ENCODE peak calls at places on chromosome 6, in eight cellular contexts. M, F, Z, D, B, O, A and W are unnamed samples.

GRCh38 chr6:111565316-111566221 is 40.1 kb downstream of the TRAF3IP2 start:
- DNase-seq in B (no peak), F (no peak), M (no peak), D (no peak), Z (peak; percentile 32), A (no peak), O (peak; percentile 40), W (peak; percentile 77)

GRCh38 chr6:118240878-118241528 is 307.1 kb upstream of the PLN start:
- DNase-seq in M (no peak), Z (no peak), O (no peak), B (no peak), F (no peak), D (no peak), A (no peak), W (no peak)

GRCh38 chr6:110421749-110422443 is 6.5 kb upstream of the DDO start:
- DNase-seq in O (peak; percentile 31), A (no peak), Z (no peak), D (no peak), F (no peak), M (no peak), B (no peak), W (no peak)

GRCh38 chr6:84764332-84765049 is at the start of gene TBX18:
- DNase-seq in D (peak; percentile 100), M (peak; percentile 92), B (peak; percentile 86), A (peak; percentile 91), F (peak; percentile 99), O (peak; percentile 71), Z (peak; percentile 95), W (peak; percentile 91)

GRCh38 chr6:85923013-85923430 is 280.3 kb upstream of the SYNCRIP start:
- DNase-seq in B (peak; percentile 23), A (peak; percentile 73), D (peak; percentile 80), Z (peak; percentile 83), O (peak; percentile 64), F (peak; percentile 70), M (no peak), W (peak; percentile 43)

GRCh38 chr6:111176038-111176762 is 88.9 kb downstream of the SLC16A10 start:
- DNase-seq in M (no peak), F (no peak), D (no peak), Z (peak; percentile 19), B (no peak), O (peak; percentile 65), A (no peak), W (no peak)

GRCh38 chr6:84065718-84066290 is 32.2 kb downstream of the MRAP2 start:
- DNase-seq in Z (no peak), D (peak; percentile 75), O (no peak), B (no peak), M (no peak), A (peak; percentile 95), F (peak; percentile 56), W (no peak)

GRCh38 chr6:106976270-106976669 is 1.7 kb upstream of the CD24 start:
- DNase-seq in O (no peak), M (no peak), B (no peak), D (no peak), Z (peak; percentile 38), F (no peak), A (no peak), W (no peak)

GRCh38 chr6:16059496-16059895 is 69.4 kb upstream of the MYLIP start:
- DNase-seq in O (no peak), A (no peak), M (no peak), D (no peak), F (no peak), Z (no peak), B (no peak), W (peak; percentile 31)

GRCh38 chr6:30321692-30322388 is 4.9 kb upstream of the TRIM39 start:
- DNase-seq in F (no peak), A (no peak), M (no peak), B (no peak), O (no peak), Z (no peak), D (peak; percentile 29), W (no peak)

GRCh38 chr6:82711105-82711829 is 347.6 kb downstream of the TPBG start:
- DNase-seq in B (no peak), D (peak; percentile 80), Z (no peak), F (peak; percentile 30), M (no peak), A (no peak), O (no peak), W (no peak)

GRCh38 chr6:69887026-69887425 is 20.7 kb downstream of the COL19A1 start:
- DNase-seq in Z (no peak), O (no peak), A (peak; percentile 29), M (no peak), D (peak; percentile 3), F (no peak), B (no peak), W (no peak)

GRCh38 chr6:169981568-169981967 is 230.1 kb downstream of the ERMARD start:
- DNase-seq in A (no peak), D (no peak), O (no peak), F (no peak), M (no peak), B (no peak), Z (no peak), W (no peak)

GRCh38 chr6:100457251-100457990 is 7.3 kb downstream of the SIM1 start:
- DNase-seq in Z (no peak), D (no peak), O (no peak), M (no peak), B (no peak), F (no peak), A (no peak), W (peak; percentile 74)

GRCh38 chr6:66328181-66328580 is 621.2 kb upstream of the EYS start:
- DNase-seq in Z (no peak), O (no peak), F (no peak), B (no peak), A (no peak), D (no peak), M (no peak), W (no peak)

GRCh38 chr6:4336084-4336483 is 200.7 kb upstream of the ECI2 start:
- DNase-seq in A (no peak), B (no peak), Z (no peak), F (no peak), M (no peak), O (no peak), D (no peak), W (no peak)

GRCh38 chr6:79048611-79049010 is 29.4 kb downstream of the PHIP start:
- DNase-seq in M (no peak), A (peak; percentile 34), Z (peak; percentile 14), D (peak; percentile 60), F (peak; percentile 36), O (no peak), B (no peak), W (peak; percentile 4)

GRCh38 chr6:152124432-152125074 is 317.1 kb downstream of the ESR1 start:
- DNase-seq in Z (peak; percentile 54), O (no peak), D (peak; percentile 75), B (peak; percentile 31), M (no peak), F (peak; percentile 84), A (peak; percentile 74), W (peak; percentile 55)

GRCh38 chr6:75830959-75831885 is 82.2 kb downstream of the MYO6 start:
- DNase-seq in A (peak; percentile 92), Z (no peak), F (no peak), O (no peak), B (no peak), D (peak; percentile 93), M (no peak), W (no peak)

GRCh38 chr6:110566346-110567125 is 90.1 kb upstream of the SLC22A16 start:
- DNase-seq in M (peak; percentile 35), A (no peak), D (peak; percentile 37), Z (peak; percentile 43), B (no peak), F (no peak), O (no peak), W (no peak)

GRCh38 chr6:34973547-34974248 is 84.6 kb downstream of the ANKS1A start:
- DNase-seq in D (no peak), F (no peak), B (no peak), A (no peak), Z (no peak), O (no peak), M (no peak), W (peak; percentile 41)

GRCh38 chr6:23633986-23634385 is 492.0 kb upstream of the NRSN1 start:
- DNase-seq in D (no peak), B (no peak), M (no peak), O (no peak), A (no peak), Z (no peak), F (no peak), W (no peak)

GRCh38 chr6:152701081-152701862 is 3.6 kb downstream of the MYCT1 start:
- DNase-seq in A (no peak), D (no peak), O (no peak), B (no peak), M (no peak), F (no peak), Z (no peak), W (no peak)

GRCh38 chr6:70857387-70858077 is 99.3 kb downstream of the B3GAT2 start:
- DNase-seq in M (no peak), D (no peak), Z (no peak), A (no peak), F (no peak), O (no peak), B (no peak), W (no peak)

GRCh38 chr6:159761135-159761872 is 541 bp upstream of the ACAT2 start:
- DNase-seq in O (peak; percentile 14), B (no peak), M (no peak), D (peak; percentile 61), Z (peak; percentile 49), A (peak; percentile 17), F (no peak), W (peak; percentile 49)

GRCh38 chr6:124993327-124993726 is 31.1 kb downstream of the RNF217 start:
- DNase-seq in B (no peak), F (no peak), D (no peak), Z (no peak), A (peak; percentile 50), O (no peak), M (no peak), W (no peak)

GRCh38 chr6:149483849-149484635 is 772 bp downstream of the ZC3H12D start:
- DNase-seq in B (no peak), F (no peak), M (no peak), A (no peak), Z (no peak), O (no peak), D (no peak), W (no peak)
- H3K4me3 ChIP-seq in B (no peak overlapping the region), F (no peak overlapping the region), M (peak overlapping the region; percentile 21), A (no peak overlapping the region), Z (no peak overlapping the region), O (no peak overlapping the region), D (no peak overlapping the region), W (no peak overlapping the region)

GRCh38 chr6:41406821-41407787 is 71.7 kb downstream of the NCR2 start:
- DNase-seq in Z (peak; percentile 21), D (no peak), F (no peak), O (no peak), M (peak; percentile 50), A (no peak), B (no peak), W (peak; percentile 86)
- H3K27me3 ChIP-seq in Z (peaks cover 85% of the 10 kb centered on the region), D (peaks cover 26% of the 10 kb centered on the region), F (peaks cover 80% of the 10 kb centered on the region), O (no peaks in the 10 kb centered on the region), M (peaks cover 81% of the 10 kb centered on the region), A (peaks cover 6% of the 10 kb centered on the region), B (peaks cover 19% of the 10 kb centered on the region), W (peaks cover 93% of the 10 kb centered on the region)

GRCh38 chr6:402901-403658 is 11.5 kb downstream of the IRF4 start:
- DNase-seq in Z (no peak), O (no peak), A (no peak), M (no peak), B (no peak), D (no peak), F (no peak), W (no peak)
- H3K36me3 ChIP-seq in Z (no peaks in the 10 kb centered on the region), O (no peaks in the 10 kb centered on the region), A (no peaks in the 10 kb centered on the region), M (no peaks in the 10 kb centered on the region), B (no peaks in the 10 kb centered on the region), D (no peaks in the 10 kb centered on the region), F (no peaks in the 10 kb centered on the region), W (no peaks in the 10 kb centered on the region)

GRCh38 chr6:36382976-36383375 is 4.5 kb downstream of the ETV7 start:
- DNase-seq in B (no peak), M (no peak), O (no peak), F (no peak), D (no peak), A (no peak), Z (no peak), W (no peak)
- H3K4me3 ChIP-seq in B (no peak overlapping the region), M (no peak overlapping the region), O (no peak overlapping the region), F (no peak overlapping the region), D (no peak overlapping the region), A (no peak overlapping the region), Z (no peak overlapping the region), W (no peak overlapping the region)